ENCODE peak calls at places on chromosomes 3 and 15, in five cellular contexts. U is GOT3, J is anterior cingulate cortex, E is omental fat pad, C is NCI-H1105 treated with DMSO at 0.1 percent for 48 hours. M is an unnamed sample.

GRCh38 chr3:156997351-156997750 is 162.6 kb downstream of the CCNL1 start:
- DNase-seq in E (no peak), C (no peak), J (no peak), U (no peak), M (no peak)

GRCh38 chr15:64749167-64749566 is 26.2 kb downstream of the RBPMS2 start:
- DNase-seq in C (no peak), U (no peak), J (no peak), E (no peak), M (no peak)

GRCh38 chr3:187621881-187622280 is 48.3 kb downstream of the SST start:
- DNase-seq in E (no peak), C (peak), J (no peak), U (no peak), M (peak)

GRCh38 chr3:56962200-56962599 is 98.3 kb upstream of the SPATA12 start:
- DNase-seq in J (no peak), E (no peak), U (no peak), C (no peak), M (peak)

GRCh38 chr15:79962178-79962577 is 8.8 kb downstream of the BCL2A1 start:
- DNase-seq in J (no peak), E (no peak), C (no peak), U (no peak), M (no peak)

GRCh38 chr15:89813381-89814111 is 1.1 kb downstream of the ANPEP start:
- DNase-seq in J (no peak), E (no peak), C (no peak), U (no peak), M (no peak)

GRCh38 chr3:131329774-131330173 is 51.8 kb upstream of the NUDT16 start:
- DNase-seq in E (no peak), C (no peak), J (no peak), U (no peak), M (no peak)

GRCh38 chr3:168002786-168003368 is 92.8 kb downstream of the GOLIM4 start:
- DNase-seq in J (no peak), E (no peak), C (peak), U (no peak), M (peak)